ENCODE peak calls at places on chromosome 10, in five cellular contexts. V is lower lobe of right lung, Q is uterus, U is stomach, I is psoas muscle. A is an unnamed sample.

GRCh38 chr10:74437822-74438221 is 286.8 kb downstream of the ADK start:
- DNase-seq in V (no peak), Q (no peak), U (no peak), I (no peak), A (no peak)

GRCh38 chr10:43083764-43084163 is 6.9 kb downstream of the RET start:
- DNase-seq in V (no peak), Q (no peak), U (no peak), I (no peak), A (no peak)

GRCh38 chr10:17229967-17230682 is 2.1 kb downstream of the VIM start:
- DNase-seq in V (peak; percentile 96), Q (peak; percentile 81), U (peak; percentile 82), I (peak; percentile 85), A (peak; percentile 88)

GRCh38 chr10:52965938-52966401 is 193.4 kb upstream of the MBL2 start:
- DNase-seq in V (no peak), Q (no peak), U (no peak), I (no peak), A (no peak)

GRCh38 chr10:15370741-15371701 is at the start of gene FAM171A1:
- DNase-seq in V (peak; percentile 59), Q (peak; percentile 51), U (peak; percentile 69), I (peak; percentile 53), A (peak; percentile 69)

GRCh38 chr10:101297901-101298451 is 56.0 kb upstream of the BTRC start:
- DNase-seq in V (peak; percentile 72), Q (peak; percentile 38), U (peak; percentile 72), I (peak; percentile 59), A (peak; percentile 72)

GRCh38 chr10:100327007-100327700 is 2.9 kb downstream of the PKD2L1 start:
- DNase-seq in V (peak; percentile 55), Q (no peak), U (peak; percentile 42), I (peak; percentile 21), A (no peak)

GRCh38 chr10:79392020-79392398 is 44.7 kb downstream of the PPIF start:
- DNase-seq in V (peak; percentile 23), Q (peak; percentile 17), U (peak; percentile 21), I (no peak), A (peak; percentile 6)

GRCh38 chr10:34932235-34932634 is 117.1 kb upstream of the PARD3 start:
- DNase-seq in V (no peak), Q (no peak), U (no peak), I (no peak), A (no peak)

GRCh38 chr10:127919418-127920191 is 12.7 kb downstream of the PTPRE start:
- DNase-seq in V (no peak), Q (no peak), U (no peak), I (no peak), A (no peak)

GRCh38 chr10:78964952-78965633 is 103.7 kb upstream of the ZMIZ1 start:
- DNase-seq in V (no peak), Q (no peak), U (peak; percentile 82), I (peak; percentile 78), A (peak; percentile 83)

GRCh38 chr10:14673189-14673947 is 101.3 kb downstream of the FAM107B start:
- DNase-seq in V (no peak), Q (no peak), U (no peak), I (no peak), A (no peak)

GRCh38 chr10:35433851-35434426 is 97.6 kb downstream of the CCNY start:
- DNase-seq in V (no peak), Q (no peak), U (no peak), I (no peak), A (no peak)

GRCh38 chr10:17961551-17962422 is 10.1 kb downstream of the SLC39A12 start:
- DNase-seq in V (no peak), Q (no peak), U (no peak), I (no peak), A (no peak)

GRCh38 chr10:4353059-4353655 is 472.9 kb upstream of the AKR1E2 start:
- DNase-seq in V (no peak), Q (peak; percentile 22), U (no peak), I (no peak), A (no peak)

GRCh38 chr10:124697837-124698559 is 46.2 kb downstream of the FAM53B start:
- DNase-seq in V (no peak), Q (no peak), U (no peak), I (no peak), A (no peak)

GRCh38 chr10:113854757-113855626 is 531 bp downstream of the NHLRC2 start:
- DNase-seq in V (peak; percentile 65), Q (peak; percentile 57), U (peak; percentile 47), I (peak; percentile 70), A (peak; percentile 48)

GRCh38 chr10:130558778-130559177 is 422.6 kb downstream of the GLRX3 start:
- DNase-seq in V (no peak), Q (no peak), U (no peak), I (no peak), A (no peak)

GRCh38 chr10:7340179-7340874 is 70.5 kb downstream of the SFMBT2 start:
- DNase-seq in V (no peak), Q (no peak), U (no peak), I (no peak), A (no peak)

GRCh38 chr10:100735345-100736143 is 9.8 kb upstream of the PAX2 start:
- DNase-seq in V (no peak), Q (no peak), U (no peak), I (no peak), A (no peak)

GRCh38 chr10:71244638-71245419 is 32.5 kb downstream of the UNC5B start:
- DNase-seq in V (peak; percentile 54), Q (peak; percentile 69), U (peak; percentile 39), I (peak; percentile 60), A (peak; percentile 30)

GRCh38 chr10:1323951-1324350 is 267.8 kb downstream of the WDR37 start:
- DNase-seq in V (no peak), Q (no peak), U (no peak), I (no peak), A (no peak)

GRCh38 chr10:78777466-78778256 is 291.1 kb upstream of the ZMIZ1 start:
- DNase-seq in V (no peak), Q (peak; percentile 67), U (no peak), I (peak; percentile 42), A (peak; percentile 31)

GRCh38 chr10:53052765-53053164 is 280.2 kb upstream of the MBL2 start:
- DNase-seq in V (no peak), Q (no peak), U (no peak), I (no peak), A (no peak)

GRCh38 chr10:79608505-79609375 is 2.0 kb upstream of the SFTPA1 start:
- DNase-seq in V (no peak), Q (peak; percentile 23), U (no peak), I (no peak), A (peak; percentile 46)

GRCh38 chr10:88092975-88093374 is 229.6 kb downstream of the PTEN start:
- DNase-seq in V (no peak), Q (no peak), U (peak; percentile 44), I (no peak), A (peak; percentile 37)

GRCh38 chr10:32187686-32188085 is 131.5 kb upstream of the KIF5B start:
- DNase-seq in V (no peak), Q (no peak), U (no peak), I (no peak), A (no peak)

GRCh38 chr10:86179961-86180360 is 186.6 kb downstream of the GRID1 start:
- DNase-seq in V (no peak), Q (no peak), U (no peak), I (no peak), A (no peak)

GRCh38 chr10:102856758-102857424 is 2.8 kb downstream of the BORCS7 start:
- DNase-seq in V (no peak), Q (no peak), U (no peak), I (no peak), A (no peak)

GRCh38 chr10:10977978-10978377 is 39.7 kb upstream of the CELF2 start:
- DNase-seq in V (no peak), Q (no peak), U (no peak), I (no peak), A (no peak)

GRCh38 chr10:6707329-6707728 is 127.3 kb upstream of the PRKCQ start:
- DNase-seq in V (no peak), Q (no peak), U (no peak), I (no peak), A (no peak)

GRCh38 chr10:115005771-115006170 is 67.8 kb downstream of the TRUB1 start:
- DNase-seq in V (no peak), Q (no peak), U (no peak), I (no peak), A (no peak)

GRCh38 chr10:114963908-114964307 is 25.9 kb downstream of the TRUB1 start:
- DNase-seq in V (no peak), Q (no peak), U (no peak), I (no peak), A (no peak)

GRCh38 chr10:36096571-36096970 is 454.5 kb upstream of the FZD8 start:
- DNase-seq in V (no peak), Q (no peak), U (no peak), I (no peak), A (no peak)

GRCh38 chr10:107144490-107144889 is 20.0 kb downstream of the SORCS1 start:
- DNase-seq in V (no peak), Q (no peak), U (no peak), I (no peak), A (no peak)

GRCh38 chr10:104122273-104123107 is 519 bp downstream of the SFR1 start:
- DNase-seq in V (no peak), Q (no peak), U (no peak), I (no peak), A (no peak)

GRCh38 chr10:103394180-103394579 is 2.1 kb downstream of the ATP5MK start:
- DNase-seq in V (no peak), Q (no peak), U (no peak), I (no peak), A (no peak)

GRCh38 chr10:17216217-17216900 is 11.7 kb upstream of the VIM start:
- DNase-seq in V (peak; percentile 49), Q (peak; percentile 35), U (no peak), I (no peak), A (no peak)